ENCODE peak calls at places on chromosomes 5 and 9, in five cellular contexts. One of them, this sample, is unnamed.
A peak's percentile ranks its signal among the peaks of the same experiment; 100 is the strongest.

GRCh38 chr5:37839441-37840035 is 303 bp downstream of the GDNF start:
- DNase-seq in Calu3: peak; percentile 21
- DNase-seq in endothelial cell of umbilical vein: peak; percentile 17
- DNase-seq in CD4-positive, alpha-beta T cell: no peak
- DNase-seq in cardiac fibroblast: peak; percentile 57
- DNase-seq in this sample: no peak

GRCh38 chr9:89661391-89661949 is 56.7 kb downstream of the GADD45G start:
- DNase-seq in Calu3: peak; percentile 20
- DNase-seq in endothelial cell of umbilical vein: no peak
- DNase-seq in CD4-positive, alpha-beta T cell: no peak
- DNase-seq in cardiac fibroblast: no peak
- DNase-seq in this sample: no peak

GRCh38 chr9:135990468-135991429 is 29.6 kb upstream of the UBAC1 start:
- DNase-seq in Calu3: peak; percentile 25
- DNase-seq in endothelial cell of umbilical vein: peak; percentile 33
- DNase-seq in CD4-positive, alpha-beta T cell: peak; percentile 45
- DNase-seq in cardiac fibroblast: peak; percentile 62
- DNase-seq in this sample: no peak

GRCh38 chr5:60852940-60853339 is 8.9 kb upstream of the ELOVL7 start:
- DNase-seq in Calu3: no peak
- DNase-seq in endothelial cell of umbilical vein: no peak
- DNase-seq in CD4-positive, alpha-beta T cell: no peak
- DNase-seq in cardiac fibroblast: no peak
- DNase-seq in this sample: no peak

GRCh38 chr5:132498152-132498551 is 7.6 kb upstream of the IRF1 start:
- DNase-seq in Calu3: no peak
- DNase-seq in endothelial cell of umbilical vein: peak; percentile 37
- DNase-seq in CD4-positive, alpha-beta T cell: no peak
- DNase-seq in cardiac fibroblast: peak; percentile 75
- DNase-seq in this sample: no peak

GRCh38 chr5:157511656-157512644 is 51.9 kb downstream of the NIPAL4 start:
- DNase-seq in Calu3: peak; percentile 91
- DNase-seq in endothelial cell of umbilical vein: peak; percentile 98
- DNase-seq in CD4-positive, alpha-beta T cell: no peak
- DNase-seq in cardiac fibroblast: peak; percentile 98
- DNase-seq in this sample: no peak

GRCh38 chr5:142512680-142513042 is 173.2 kb downstream of the FGF1 start:
- DNase-seq in Calu3: peak; percentile 64
- DNase-seq in endothelial cell of umbilical vein: no peak
- DNase-seq in CD4-positive, alpha-beta T cell: no peak
- DNase-seq in cardiac fibroblast: peak; percentile 72
- DNase-seq in this sample: no peak

GRCh38 chr9:38294130-38294529 is 98.4 kb upstream of the ALDH1B1 start:
- DNase-seq in Calu3: no peak
- DNase-seq in endothelial cell of umbilical vein: no peak
- DNase-seq in CD4-positive, alpha-beta T cell: no peak
- DNase-seq in cardiac fibroblast: no peak
- DNase-seq in this sample: no peak

GRCh38 chr9:129446828-129447550 is 173.9 kb downstream of the C9orf50 start:
- DNase-seq in Calu3: no peak
- DNase-seq in endothelial cell of umbilical vein: no peak
- DNase-seq in CD4-positive, alpha-beta T cell: no peak
- DNase-seq in cardiac fibroblast: no peak
- DNase-seq in this sample: no peak

GRCh38 chr5:80957031-80957761 is 3.0 kb upstream of the RASGRF2 start:
- DNase-seq in Calu3: no peak
- DNase-seq in endothelial cell of umbilical vein: peak; percentile 28
- DNase-seq in CD4-positive, alpha-beta T cell: no peak
- DNase-seq in cardiac fibroblast: no peak
- DNase-seq in this sample: no peak

GRCh38 chr9:33843312-33843950 is 26.5 kb downstream of the UBE2R2 start:
- DNase-seq in Calu3: no peak
- DNase-seq in endothelial cell of umbilical vein: no peak
- DNase-seq in CD4-positive, alpha-beta T cell: no peak
- DNase-seq in cardiac fibroblast: no peak
- DNase-seq in this sample: no peak

GRCh38 chr9:70374962-70375618 is 39.4 kb downstream of the KLF9 start:
- DNase-seq in Calu3: no peak
- DNase-seq in endothelial cell of umbilical vein: no peak
- DNase-seq in CD4-positive, alpha-beta T cell: no peak
- DNase-seq in cardiac fibroblast: no peak
- DNase-seq in this sample: no peak

GRCh38 chr5:138241688-138242547 is 28.8 kb upstream of the CDC23 start:
- DNase-seq in Calu3: peak; percentile 25
- DNase-seq in endothelial cell of umbilical vein: peak; percentile 42
- DNase-seq in CD4-positive, alpha-beta T cell: no peak
- DNase-seq in cardiac fibroblast: peak; percentile 13
- DNase-seq in this sample: peak; percentile 62

GRCh38 chr9:113454914-113455761 is 8.4 kb upstream of the RGS3 start:
- DNase-seq in Calu3: peak; percentile 30
- DNase-seq in endothelial cell of umbilical vein: peak; percentile 97
- DNase-seq in CD4-positive, alpha-beta T cell: no peak
- DNase-seq in cardiac fibroblast: peak; percentile 83
- DNase-seq in this sample: no peak

GRCh38 chr5:172284275-172284971 is 859 bp upstream of the UBTD2 start:
- DNase-seq in Calu3: no peak
- DNase-seq in endothelial cell of umbilical vein: peak; percentile 25
- DNase-seq in CD4-positive, alpha-beta T cell: no peak
- DNase-seq in cardiac fibroblast: peak; percentile 27
- DNase-seq in this sample: no peak

GRCh38 chr5:57736716-57737115 is 254.1 kb upstream of the ACTBL2 start:
- DNase-seq in Calu3: no peak
- DNase-seq in endothelial cell of umbilical vein: peak; percentile 5
- DNase-seq in CD4-positive, alpha-beta T cell: no peak
- DNase-seq in cardiac fibroblast: peak; percentile 17
- DNase-seq in this sample: no peak

GRCh38 chr9:133273819-133274218 is 1.2 kb downstream of the ABO start:
- DNase-seq in Calu3: no peak
- DNase-seq in endothelial cell of umbilical vein: no peak
- DNase-seq in CD4-positive, alpha-beta T cell: no peak
- DNase-seq in cardiac fibroblast: no peak
- DNase-seq in this sample: no peak

GRCh38 chr9:75152416-75152815 is 64.1 kb downstream of the OSTF1 start:
- DNase-seq in Calu3: no peak
- DNase-seq in endothelial cell of umbilical vein: no peak
- DNase-seq in CD4-positive, alpha-beta T cell: peak; percentile 18
- DNase-seq in cardiac fibroblast: no peak
- DNase-seq in this sample: no peak

GRCh38 chr5:107621089-107621488 is 49.6 kb downstream of the EFNA5 start:
- DNase-seq in Calu3: no peak
- DNase-seq in endothelial cell of umbilical vein: no peak
- DNase-seq in CD4-positive, alpha-beta T cell: no peak
- DNase-seq in cardiac fibroblast: no peak
- DNase-seq in this sample: no peak

GRCh38 chr5:116652196-116652729 is 77.6 kb upstream of the SEMA6A start:
- DNase-seq in Calu3: peak; percentile 79
- DNase-seq in endothelial cell of umbilical vein: no peak
- DNase-seq in CD4-positive, alpha-beta T cell: no peak
- DNase-seq in cardiac fibroblast: peak; percentile 72
- DNase-seq in this sample: no peak

GRCh38 chr5:179530069-179530998 is 20.0 kb upstream of the RUFY1 start:
- DNase-seq in Calu3: no peak
- DNase-seq in endothelial cell of umbilical vein: peak; percentile 75
- DNase-seq in CD4-positive, alpha-beta T cell: peak; percentile 28
- DNase-seq in cardiac fibroblast: peak; percentile 40
- DNase-seq in this sample: no peak

GRCh38 chr9:129027685-129028191 is 393 bp downstream of the SH3GLB2 start:
- DNase-seq in Calu3: peak; percentile 49
- DNase-seq in endothelial cell of umbilical vein: peak; percentile 31
- DNase-seq in CD4-positive, alpha-beta T cell: peak; percentile 16
- DNase-seq in cardiac fibroblast: no peak
- DNase-seq in this sample: no peak

GRCh38 chr5:14603141-14603540 is 21.5 kb downstream of the OTULINL start:
- DNase-seq in Calu3: no peak
- DNase-seq in endothelial cell of umbilical vein: no peak
- DNase-seq in CD4-positive, alpha-beta T cell: no peak
- DNase-seq in cardiac fibroblast: no peak
- DNase-seq in this sample: no peak

GRCh38 chr5:179769796-179770195 is 24.0 kb upstream of the LTC4S start:
- DNase-seq in Calu3: no peak
- DNase-seq in endothelial cell of umbilical vein: no peak
- DNase-seq in CD4-positive, alpha-beta T cell: no peak
- DNase-seq in cardiac fibroblast: no peak
- DNase-seq in this sample: no peak

GRCh38 chr9:127496974-127497373 is 45.7 kb downstream of the LRSAM1 start:
- DNase-seq in Calu3: no peak
- DNase-seq in endothelial cell of umbilical vein: no peak
- DNase-seq in CD4-positive, alpha-beta T cell: no peak
- DNase-seq in cardiac fibroblast: no peak
- DNase-seq in this sample: no peak

GRCh38 chr9:127492616-127493015 is 41.3 kb downstream of the LRSAM1 start:
- DNase-seq in Calu3: no peak
- DNase-seq in endothelial cell of umbilical vein: no peak
- DNase-seq in CD4-positive, alpha-beta T cell: no peak
- DNase-seq in cardiac fibroblast: no peak
- DNase-seq in this sample: no peak

GRCh38 chr9:127493592-127494303 is 42.4 kb downstream of the LRSAM1 start:
- DNase-seq in Calu3: no peak
- DNase-seq in endothelial cell of umbilical vein: no peak
- DNase-seq in CD4-positive, alpha-beta T cell: no peak
- DNase-seq in cardiac fibroblast: no peak
- DNase-seq in this sample: no peak

GRCh38 chr9:127495884-127496555 is 44.7 kb downstream of the LRSAM1 start:
- DNase-seq in Calu3: no peak
- DNase-seq in endothelial cell of umbilical vein: no peak
- DNase-seq in CD4-positive, alpha-beta T cell: no peak
- DNase-seq in cardiac fibroblast: no peak
- DNase-seq in this sample: no peak

DNA sequence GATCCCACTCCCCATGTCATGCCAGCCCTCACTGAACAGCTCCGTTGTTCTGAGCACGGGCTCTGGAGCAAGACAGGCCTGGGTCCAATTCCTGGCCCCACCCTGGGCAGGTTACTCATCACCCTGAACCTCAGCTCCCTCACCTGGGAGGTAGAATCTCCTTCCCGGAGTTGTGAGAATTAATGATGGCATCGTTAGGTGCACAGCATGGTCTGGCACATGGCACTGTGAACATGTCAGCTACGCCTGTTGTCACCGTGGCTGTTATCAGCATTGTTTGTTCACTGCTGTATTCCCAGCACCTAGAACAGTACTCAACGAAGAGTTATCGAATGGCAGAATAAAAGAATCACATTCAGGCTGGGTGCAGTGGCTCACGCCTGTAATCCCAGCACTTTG is 43.0 kb downstream of the LRSAM1 start:
- DNase-seq in Calu3: no peak
- DNase-seq in endothelial cell of umbilical vein: no peak
- DNase-seq in CD4-positive, alpha-beta T cell: no peak
- DNase-seq in cardiac fibroblast: no peak
- DNase-seq in this sample: no peak
- TF ChIP-seq CTCF in Calu3: no peak
- TF ChIP-seq CTCF in endothelial cell of umbilical vein: no peak
- TF ChIP-seq CTCF in CD4-positive, alpha-beta T cell: no peak
- TF ChIP-seq CTCF in cardiac fibroblast: no peak
- TF ChIP-seq CTCF in this sample: no peak

DNA sequence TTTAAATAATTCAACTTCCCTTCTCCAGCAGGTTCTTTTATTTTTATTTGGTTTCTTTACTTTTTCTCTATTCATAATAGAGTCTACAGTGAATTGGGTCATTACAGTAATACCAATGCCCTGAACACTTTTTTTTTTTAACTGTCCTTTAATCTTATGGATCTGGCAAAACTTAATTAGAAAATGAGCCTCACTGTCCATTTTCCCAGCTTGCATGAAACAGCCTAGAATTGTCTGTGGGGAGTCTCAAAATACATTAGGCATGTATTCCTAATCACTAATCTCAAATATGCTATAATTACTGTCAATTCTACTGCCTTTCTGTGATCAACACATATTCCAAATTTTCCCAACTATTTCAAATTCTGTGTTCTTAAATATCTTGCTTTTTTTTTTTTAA is 406.8 kb downstream of the ANXA1 start:
- DNase-seq in Calu3: no peak
- DNase-seq in endothelial cell of umbilical vein: no peak
- DNase-seq in CD4-positive, alpha-beta T cell: no peak
- DNase-seq in cardiac fibroblast: no peak
- DNase-seq in this sample: no peak
- TF ChIP-seq CTCF in Calu3: no peak
- TF ChIP-seq CTCF in endothelial cell of umbilical vein: no peak
- TF ChIP-seq CTCF in CD4-positive, alpha-beta T cell: no peak
- TF ChIP-seq CTCF in cardiac fibroblast: no peak
- TF ChIP-seq CTCF in this sample: no peak

GRCh38 chr5:52657231-52657645 is 130.5 kb upstream of the ITGA1 start:
- DNase-seq in Calu3: no peak
- DNase-seq in endothelial cell of umbilical vein: peak; percentile 58
- DNase-seq in CD4-positive, alpha-beta T cell: no peak
- DNase-seq in cardiac fibroblast: peak; percentile 74
- DNase-seq in this sample: no peak
- TF ChIP-seq CTCF in Calu3: no peak
- TF ChIP-seq CTCF in endothelial cell of umbilical vein: peak; percentile 19
- TF ChIP-seq CTCF in CD4-positive, alpha-beta T cell: peak; percentile 74
- TF ChIP-seq CTCF in cardiac fibroblast: peak; percentile 24
- TF ChIP-seq CTCF in this sample: peak; percentile 50

GRCh38 chr9:123401879-123402513 is 46.0 kb downstream of the CRB2 start:
- DNase-seq in Calu3: peak; percentile 23
- DNase-seq in endothelial cell of umbilical vein: peak; percentile 64
- DNase-seq in CD4-positive, alpha-beta T cell: no peak
- DNase-seq in cardiac fibroblast: peak; percentile 67
- DNase-seq in this sample: peak; percentile 75
- TF ChIP-seq CTCF in Calu3: peak; percentile 41
- TF ChIP-seq CTCF in endothelial cell of umbilical vein: peak; percentile 75
- TF ChIP-seq CTCF in CD4-positive, alpha-beta T cell: no peak
- TF ChIP-seq CTCF in cardiac fibroblast: peak; percentile 84
- TF ChIP-seq CTCF in this sample: peak; percentile 81